ENCODE peak calls at places on chromosomes 3 and 15, in eight cellular contexts. One of them, this sample, is unnamed.

GRCh38 chr15:58517682-58518525 is 86.1 kb downstream of the LIPC start:
- DNase-seq in fibroblast of gingiva: no peak
- DNase-seq in LoVo: no peak
- DNase-seq in right cardiac atrium: no peak
- DNase-seq in nucleus accumbens: no peak
- DNase-seq in NCI-H1105 treated with DMSO at 0.1 percent for 48 hours: no peak
- DNase-seq in HL-60: no peak
- DNase-seq in LHCN-M2: no peak
- DNase-seq in this sample: no peak

GRCh38 chr3:134898315-134898714 is 103.3 kb downstream of the EPHB1 start:
- DNase-seq in fibroblast of gingiva: no peak
- DNase-seq in LoVo: no peak
- DNase-seq in right cardiac atrium: no peak
- DNase-seq in nucleus accumbens: no peak
- DNase-seq in NCI-H1105 treated with DMSO at 0.1 percent for 48 hours: peak; percentile 66
- DNase-seq in HL-60: no peak
- DNase-seq in LHCN-M2: no peak
- DNase-seq in this sample: no peak

GRCh38 chr3:14925729-14926591 is 21.4 kb upstream of the NR2C2 start:
- DNase-seq in fibroblast of gingiva: peak; percentile 46
- DNase-seq in LoVo: peak; percentile 67
- DNase-seq in right cardiac atrium: no peak
- DNase-seq in nucleus accumbens: no peak
- DNase-seq in NCI-H1105 treated with DMSO at 0.1 percent for 48 hours: peak; percentile 47
- DNase-seq in HL-60: no peak
- DNase-seq in LHCN-M2: peak; percentile 61
- DNase-seq in this sample: peak; percentile 81

GRCh38 chr3:170506556-170506955 is 79.3 kb downstream of the SLC7A14 start:
- DNase-seq in fibroblast of gingiva: peak; percentile 70
- DNase-seq in LoVo: peak; percentile 56
- DNase-seq in right cardiac atrium: no peak
- DNase-seq in nucleus accumbens: no peak
- DNase-seq in NCI-H1105 treated with DMSO at 0.1 percent for 48 hours: no peak
- DNase-seq in HL-60: no peak
- DNase-seq in LHCN-M2: peak; percentile 43
- DNase-seq in this sample: no peak

GRCh38 chr3:100395674-100396073 is 5.2 kb downstream of the TOMM70 start:
- DNase-seq in fibroblast of gingiva: no peak
- DNase-seq in LoVo: no peak
- DNase-seq in right cardiac atrium: no peak
- DNase-seq in nucleus accumbens: no peak
- DNase-seq in NCI-H1105 treated with DMSO at 0.1 percent for 48 hours: no peak
- DNase-seq in HL-60: no peak
- DNase-seq in LHCN-M2: no peak
- DNase-seq in this sample: no peak

GRCh38 chr3:71444028-71444860 is 139.3 kb downstream of the FOXP1 start:
- DNase-seq in fibroblast of gingiva: no peak
- DNase-seq in LoVo: no peak
- DNase-seq in right cardiac atrium: peak; percentile 65
- DNase-seq in nucleus accumbens: no peak
- DNase-seq in NCI-H1105 treated with DMSO at 0.1 percent for 48 hours: no peak
- DNase-seq in HL-60: peak; percentile 65
- DNase-seq in LHCN-M2: peak; percentile 64
- DNase-seq in this sample: peak; percentile 67

GRCh38 chr3:170961616-170962400 is 53.4 kb upstream of the EIF5A2 start:
- DNase-seq in fibroblast of gingiva: peak; percentile 29
- DNase-seq in LoVo: peak; percentile 38
- DNase-seq in right cardiac atrium: no peak
- DNase-seq in nucleus accumbens: no peak
- DNase-seq in NCI-H1105 treated with DMSO at 0.1 percent for 48 hours: peak; percentile 57
- DNase-seq in HL-60: no peak
- DNase-seq in LHCN-M2: peak; percentile 33
- DNase-seq in this sample: peak; percentile 11

GRCh38 chr3:76063019-76063418 is 277.7 kb upstream of the ZNF717 start:
- DNase-seq in fibroblast of gingiva: peak; percentile 68
- DNase-seq in LoVo: peak; percentile 34
- DNase-seq in right cardiac atrium: no peak
- DNase-seq in nucleus accumbens: no peak
- DNase-seq in NCI-H1105 treated with DMSO at 0.1 percent for 48 hours: no peak
- DNase-seq in HL-60: no peak
- DNase-seq in LHCN-M2: peak; percentile 80
- DNase-seq in this sample: peak; percentile 66

GRCh38 chr15:26590673-26591072 is 182.2 kb downstream of the GABRB3 start:
- DNase-seq in fibroblast of gingiva: no peak
- DNase-seq in LoVo: no peak
- DNase-seq in right cardiac atrium: peak; percentile 61
- DNase-seq in nucleus accumbens: no peak
- DNase-seq in NCI-H1105 treated with DMSO at 0.1 percent for 48 hours: no peak
- DNase-seq in HL-60: no peak
- DNase-seq in LHCN-M2: no peak
- DNase-seq in this sample: no peak

GRCh38 chr15:67133026-67133425 is 67.6 kb downstream of the SMAD3 start:
- DNase-seq in fibroblast of gingiva: no peak
- DNase-seq in LoVo: no peak
- DNase-seq in right cardiac atrium: no peak
- DNase-seq in nucleus accumbens: no peak
- DNase-seq in NCI-H1105 treated with DMSO at 0.1 percent for 48 hours: no peak
- DNase-seq in HL-60: no peak
- DNase-seq in LHCN-M2: no peak
- DNase-seq in this sample: no peak

GRCh38 chr3:183449391-183449790 is 21.0 kb upstream of the MCF2L2 start:
- DNase-seq in fibroblast of gingiva: no peak
- DNase-seq in LoVo: no peak
- DNase-seq in right cardiac atrium: no peak
- DNase-seq in nucleus accumbens: no peak
- DNase-seq in NCI-H1105 treated with DMSO at 0.1 percent for 48 hours: no peak
- DNase-seq in HL-60: no peak
- DNase-seq in LHCN-M2: peak; percentile 76
- DNase-seq in this sample: no peak

GRCh38 chr3:30996467-30996866 is 102.0 kb upstream of the GADL1 start:
- DNase-seq in fibroblast of gingiva: no peak
- DNase-seq in LoVo: no peak
- DNase-seq in right cardiac atrium: no peak
- DNase-seq in nucleus accumbens: no peak
- DNase-seq in NCI-H1105 treated with DMSO at 0.1 percent for 48 hours: no peak
- DNase-seq in HL-60: no peak
- DNase-seq in LHCN-M2: no peak
- DNase-seq in this sample: no peak

GRCh38 chr15:40295297-40295696 is 12.4 kb upstream of the ANKRD63 start:
- DNase-seq in fibroblast of gingiva: no peak
- DNase-seq in LoVo: no peak
- DNase-seq in right cardiac atrium: no peak
- DNase-seq in nucleus accumbens: no peak
- DNase-seq in NCI-H1105 treated with DMSO at 0.1 percent for 48 hours: no peak
- DNase-seq in HL-60: no peak
- DNase-seq in LHCN-M2: no peak
- DNase-seq in this sample: no peak

GRCh38 chr3:3027976-3028567 is 82.1 kb downstream of the IL5RA start:
- DNase-seq in fibroblast of gingiva: no peak
- DNase-seq in LoVo: no peak
- DNase-seq in right cardiac atrium: no peak
- DNase-seq in nucleus accumbens: no peak
- DNase-seq in NCI-H1105 treated with DMSO at 0.1 percent for 48 hours: no peak
- DNase-seq in HL-60: no peak
- DNase-seq in LHCN-M2: no peak
- DNase-seq in this sample: no peak

GRCh38 chr15:92811514-92811913 is 88.6 kb upstream of the CHD2 start:
- DNase-seq in fibroblast of gingiva: no peak
- DNase-seq in LoVo: peak; percentile 82
- DNase-seq in right cardiac atrium: no peak
- DNase-seq in nucleus accumbens: no peak
- DNase-seq in NCI-H1105 treated with DMSO at 0.1 percent for 48 hours: peak; percentile 24
- DNase-seq in HL-60: no peak
- DNase-seq in LHCN-M2: no peak
- DNase-seq in this sample: no peak

GRCh38 chr15:58985443-58985842 is 2.0 kb upstream of the RNF111 start:
- DNase-seq in fibroblast of gingiva: peak; percentile 55
- DNase-seq in LoVo: no peak
- DNase-seq in right cardiac atrium: peak; percentile 60
- DNase-seq in nucleus accumbens: no peak
- DNase-seq in NCI-H1105 treated with DMSO at 0.1 percent for 48 hours: no peak
- DNase-seq in HL-60: no peak
- DNase-seq in LHCN-M2: peak; percentile 26
- DNase-seq in this sample: no peak

GRCh38 chr3:72938471-72939265 is 50.8 kb downstream of the GXYLT2 start:
- DNase-seq in fibroblast of gingiva: peak; percentile 98
- DNase-seq in LoVo: peak; percentile 50
- DNase-seq in right cardiac atrium: no peak
- DNase-seq in nucleus accumbens: no peak
- DNase-seq in NCI-H1105 treated with DMSO at 0.1 percent for 48 hours: peak; percentile 32
- DNase-seq in HL-60: peak; percentile 93
- DNase-seq in LHCN-M2: peak; percentile 87
- DNase-seq in this sample: peak; percentile 96

GRCh38 chr3:4052691-4053090 is 250.5 kb upstream of the SETMAR start:
- DNase-seq in fibroblast of gingiva: no peak
- DNase-seq in LoVo: no peak
- DNase-seq in right cardiac atrium: no peak
- DNase-seq in nucleus accumbens: no peak
- DNase-seq in NCI-H1105 treated with DMSO at 0.1 percent for 48 hours: no peak
- DNase-seq in HL-60: no peak
- DNase-seq in LHCN-M2: no peak
- DNase-seq in this sample: no peak

GRCh38 chr15:25893621-25894020 is 30.5 kb upstream of the ATP10A start:
- DNase-seq in fibroblast of gingiva: no peak
- DNase-seq in LoVo: no peak
- DNase-seq in right cardiac atrium: no peak
- DNase-seq in nucleus accumbens: no peak
- DNase-seq in NCI-H1105 treated with DMSO at 0.1 percent for 48 hours: no peak
- DNase-seq in HL-60: no peak
- DNase-seq in LHCN-M2: no peak
- DNase-seq in this sample: no peak

GRCh38 chr15:56469484-56469883 is 4.5 kb upstream of the MNS1 start:
- DNase-seq in fibroblast of gingiva: no peak
- DNase-seq in LoVo: no peak
- DNase-seq in right cardiac atrium: no peak
- DNase-seq in nucleus accumbens: no peak
- DNase-seq in NCI-H1105 treated with DMSO at 0.1 percent for 48 hours: no peak
- DNase-seq in HL-60: no peak
- DNase-seq in LHCN-M2: no peak
- DNase-seq in this sample: no peak

GRCh38 chr15:101048191-101049011 is 129.2 kb downstream of the LRRK1 start:
- DNase-seq in fibroblast of gingiva: no peak
- DNase-seq in LoVo: no peak
- DNase-seq in right cardiac atrium: no peak
- DNase-seq in nucleus accumbens: no peak
- DNase-seq in NCI-H1105 treated with DMSO at 0.1 percent for 48 hours: no peak
- DNase-seq in HL-60: no peak
- DNase-seq in LHCN-M2: no peak
- DNase-seq in this sample: no peak

GRCh38 chr3:170222647-170223541 is 670 bp downstream of the PRKCI start:
- DNase-seq in fibroblast of gingiva: peak; percentile 12
- DNase-seq in LoVo: peak; percentile 7
- DNase-seq in right cardiac atrium: no peak
- DNase-seq in nucleus accumbens: peak; percentile 31
- DNase-seq in NCI-H1105 treated with DMSO at 0.1 percent for 48 hours: peak; percentile 38
- DNase-seq in HL-60: no peak
- DNase-seq in LHCN-M2: peak; percentile 27
- DNase-seq in this sample: peak; percentile 51

GRCh38 chr3:49222002-49222401 is 50.6 kb downstream of the KLHDC8B start:
- DNase-seq in fibroblast of gingiva: no peak
- DNase-seq in LoVo: no peak
- DNase-seq in right cardiac atrium: no peak
- DNase-seq in nucleus accumbens: no peak
- DNase-seq in NCI-H1105 treated with DMSO at 0.1 percent for 48 hours: no peak
- DNase-seq in HL-60: no peak
- DNase-seq in LHCN-M2: no peak
- DNase-seq in this sample: no peak

GRCh38 chr15:89912145-89912673 is 543 bp downstream of the ARPIN start:
- DNase-seq in fibroblast of gingiva: peak; percentile 14
- DNase-seq in LoVo: peak; percentile 55
- DNase-seq in right cardiac atrium: peak; percentile 79
- DNase-seq in nucleus accumbens: peak; percentile 9
- DNase-seq in NCI-H1105 treated with DMSO at 0.1 percent for 48 hours: no peak
- DNase-seq in HL-60: no peak
- DNase-seq in LHCN-M2: no peak
- DNase-seq in this sample: peak; percentile 14

GRCh38 chr15:51879555-51879954 is 50.1 kb downstream of the TMOD3 start:
- DNase-seq in fibroblast of gingiva: peak; percentile 55
- DNase-seq in LoVo: no peak
- DNase-seq in right cardiac atrium: no peak
- DNase-seq in nucleus accumbens: no peak
- DNase-seq in NCI-H1105 treated with DMSO at 0.1 percent for 48 hours: no peak
- DNase-seq in HL-60: no peak
- DNase-seq in LHCN-M2: peak; percentile 58
- DNase-seq in this sample: peak; percentile 49

GRCh38 chr3:123914829-123915228 is 30.7 kb upstream of the MYLK start:
- DNase-seq in fibroblast of gingiva: no peak
- DNase-seq in LoVo: no peak
- DNase-seq in right cardiac atrium: no peak
- DNase-seq in nucleus accumbens: no peak
- DNase-seq in NCI-H1105 treated with DMSO at 0.1 percent for 48 hours: no peak
- DNase-seq in HL-60: no peak
- DNase-seq in LHCN-M2: no peak
- DNase-seq in this sample: no peak

GRCh38 chr3:193716155-193716554 is 123.1 kb downstream of the OPA1 start:
- DNase-seq in fibroblast of gingiva: no peak
- DNase-seq in LoVo: no peak
- DNase-seq in right cardiac atrium: no peak
- DNase-seq in nucleus accumbens: no peak
- DNase-seq in NCI-H1105 treated with DMSO at 0.1 percent for 48 hours: no peak
- DNase-seq in HL-60: peak; percentile 21
- DNase-seq in LHCN-M2: no peak
- DNase-seq in this sample: no peak

GRCh38 chr3:23819599-23820360 is 14.0 kb downstream of the UBE2E1 start:
- DNase-seq in fibroblast of gingiva: no peak
- DNase-seq in LoVo: no peak
- DNase-seq in right cardiac atrium: no peak
- DNase-seq in nucleus accumbens: no peak
- DNase-seq in NCI-H1105 treated with DMSO at 0.1 percent for 48 hours: no peak
- DNase-seq in HL-60: no peak
- DNase-seq in LHCN-M2: no peak
- DNase-seq in this sample: no peak

GRCh38 chr3:45626096-45626887 is 31.7 kb downstream of the LIMD1 start:
- DNase-seq in fibroblast of gingiva: no peak
- DNase-seq in LoVo: no peak
- DNase-seq in right cardiac atrium: no peak
- DNase-seq in nucleus accumbens: no peak
- DNase-seq in NCI-H1105 treated with DMSO at 0.1 percent for 48 hours: no peak
- DNase-seq in HL-60: no peak
- DNase-seq in LHCN-M2: no peak
- DNase-seq in this sample: no peak

GRCh38 chr3:52015431-52016256 is 19.9 kb upstream of the RPL29 start:
- DNase-seq in fibroblast of gingiva: no peak
- DNase-seq in LoVo: no peak
- DNase-seq in right cardiac atrium: no peak
- DNase-seq in nucleus accumbens: no peak
- DNase-seq in NCI-H1105 treated with DMSO at 0.1 percent for 48 hours: peak; percentile 15
- DNase-seq in HL-60: no peak
- DNase-seq in LHCN-M2: no peak
- DNase-seq in this sample: no peak

GRCh38 chr15:101201411-101202174 is 50.3 kb downstream of the CHSY1 start:
- DNase-seq in fibroblast of gingiva: peak; percentile 98
- DNase-seq in LoVo: no peak
- DNase-seq in right cardiac atrium: peak; percentile 96
- DNase-seq in nucleus accumbens: no peak
- DNase-seq in NCI-H1105 treated with DMSO at 0.1 percent for 48 hours: no peak
- DNase-seq in HL-60: peak; percentile 78
- DNase-seq in LHCN-M2: peak; percentile 97
- DNase-seq in this sample: peak; percentile 99

GRCh38 chr3:15768421-15769255 is 29.1 kb downstream of the ANKRD28 start:
- DNase-seq in fibroblast of gingiva: peak; percentile 94
- DNase-seq in LoVo: peak; percentile 83
- DNase-seq in right cardiac atrium: no peak
- DNase-seq in nucleus accumbens: no peak
- DNase-seq in NCI-H1105 treated with DMSO at 0.1 percent for 48 hours: no peak
- DNase-seq in HL-60: peak; percentile 61
- DNase-seq in LHCN-M2: peak; percentile 98
- DNase-seq in this sample: peak; percentile 93